ENCODE peak calls at places on chromosome 6, in five cellular contexts. H is endothelial cell; I is activated T-cell treated with anti-CD3 and anti-CD28 coated beads, Interleukin-2, amount 50 U/mL, for 72 hours; B is neural crest cell; D is AG08395. P is an unnamed sample.

GRCh38 chr6:145756170-145756662 is 20.9 kb upstream of the EPM2A start:
- DNase-seq in H (no peak), B (no peak), D (peak), I (no peak), P (no peak)

GRCh38 chr6:75493400-75494064 is at the start of gene FILIP1:
- DNase-seq in I (no peak), H (peak), D (peak), B (no peak), P (no peak)

GRCh38 chr6:138979813-138980668 is 8.0 kb downstream of the REPS1 start:
- DNase-seq in B (no peak), D (no peak), I (no peak), H (no peak), P (no peak)

GRCh38 chr6:156879235-156879995 is 102.2 kb downstream of the ARID1B start:
- DNase-seq in I (no peak), D (no peak), H (no peak), B (no peak), P (no peak)

GRCh38 chr6:40912158-40912946 is 126.7 kb downstream of the UNC5CL start:
- DNase-seq in D (no peak), B (no peak), I (peak), H (peak), P (no peak)

GRCh38 chr6:31952890-31953289 is 5.9 kb downstream of the NELFE start:
- DNase-seq in D (no peak), B (no peak), H (no peak), I (no peak), P (no peak)

GRCh38 chr6:14841901-14842421 is 403.9 kb upstream of the JARID2 start:
- DNase-seq in B (no peak), I (no peak), D (peak), H (no peak), P (no peak)

GRCh38 chr6:52514514-52514913 is 62.3 kb downstream of the TRAM2 start:
- DNase-seq in D (peak), I (no peak), H (no peak), B (no peak), P (no peak)

GRCh38 chr6:112337209-112337638 is 9.9 kb upstream of the RFPL4B start:
- DNase-seq in D (peak), H (peak), I (no peak), B (peak), P (peak)

GRCh38 chr6:7650876-7651275 is 60.9 kb downstream of the SNRNP48 start:
- DNase-seq in I (no peak), D (peak), B (no peak), H (no peak), P (no peak)

GRCh38 chr6:115064680-115065079 is 721.9 kb upstream of the HS3ST5 start:
- DNase-seq in H (no peak), D (no peak), B (no peak), I (no peak), P (no peak)

GRCh38 chr6:912871-913663 is 220.1 kb upstream of the EXOC2 start:
- DNase-seq in B (no peak), D (peak), H (peak), I (no peak), P (no peak)

GRCh38 chr6:108619431-108620197 is 58.9 kb downstream of the FOXO3 start:
- DNase-seq in H (no peak), I (no peak), B (no peak), D (no peak), P (no peak)

GRCh38 chr6:85594197-85594930 is 706 bp upstream of the SNX14 start:
- DNase-seq in D (no peak), H (no peak), I (peak), B (no peak), P (no peak)

GRCh38 chr6:117167520-117168271 is 97.7 kb upstream of the VGLL2 start:
- DNase-seq in I (no peak), D (no peak), H (no peak), B (no peak), P (no peak)

GRCh38 chr6:96394727-96395126 is 126.9 kb upstream of the UFL1 start:
- DNase-seq in H (peak), B (no peak), D (no peak), I (no peak), P (peak)

GRCh38 chr6:3848380-3848779 is 793 bp upstream of the FAM50B start:
- DNase-seq in D (peak), B (no peak), I (no peak), H (no peak), P (no peak)

GRCh38 chr6:1418471-1419191 is 29.3 kb downstream of the FOXF2 start:
- DNase-seq in B (no peak), H (no peak), D (no peak), I (no peak), P (no peak)

GRCh38 chr6:41255638-41256246 is 27.6 kb downstream of the TREML4 start:
- DNase-seq in B (no peak), I (no peak), H (no peak), D (no peak), P (no peak)